ENCODE peak calls at places on chromosomes 4 and X, in five cellular contexts. L, D, S, P and R are unnamed samples.

GRCh38 chrX:149248073-149248625 is 257.0 kb downstream of the IDS start:
- DNase-seq in L (no peak), D (no peak), S (no peak), P (no peak), R (no peak)

GRCh38 chr4:30837131-30837539 is 117.0 kb downstream of the PCDH7 start:
- DNase-seq in L (no peak), D (no peak), S (no peak), P (no peak), R (no peak)

GRCh38 chr4:102546635-102547034 is 45.5 kb downstream of the NFKB1 start:
- DNase-seq in L (no peak), D (no peak), S (peak), P (no peak), R (no peak)

GRCh38 chr4:41209187-41209586 is 5.2 kb downstream of the APBB2 start:
- DNase-seq in L (no peak), D (no peak), S (no peak), P (no peak), R (no peak)

GRCh38 chrX:17824980-17825379 is 36.1 kb downstream of the RAI2 start:
- DNase-seq in L (no peak), D (no peak), S (no peak), P (no peak), R (no peak)

GRCh38 chr4:108048997-108049396 is 59.3 kb downstream of the HADH start:
- DNase-seq in L (no peak), D (no peak), S (no peak), P (no peak), R (no peak)

GRCh38 chr4:45423876-45424275 is 697.5 kb upstream of the GNPDA2 start:
- DNase-seq in L (no peak), D (no peak), S (no peak), P (no peak), R (no peak)

GRCh38 chrX:69232945-69233344 is 67.7 kb upstream of the PJA1 start:
- DNase-seq in L (no peak), D (no peak), S (no peak), P (no peak), R (no peak)

GRCh38 chrX:134246282-134246681 is 9.3 kb downstream of the CCDC160 start:
- DNase-seq in L (no peak), D (no peak), S (no peak), P (no peak), R (no peak)

GRCh38 chr4:75180217-75180616 is 247.3 kb downstream of the PARM1 start:
- DNase-seq in L (no peak), D (no peak), S (no peak), P (no peak), R (no peak)

GRCh38 chr4:5952286-5953002 is 59.6 kb upstream of the CRMP1 start:
- DNase-seq in L (no peak), D (no peak), S (no peak), P (no peak), R (no peak)

GRCh38 chr4:137651128-137651527 is 118.8 kb upstream of the PCDH18 start:
- DNase-seq in L (no peak), D (peak), S (no peak), P (no peak), R (no peak)

GRCh38 chrX:154599531-154599930 is 14.6 kb downstream of the CTAG1A start:
- DNase-seq in L (no peak), D (no peak), S (peak), P (no peak), R (no peak)

GRCh38 chr4:26510334-26510705 is 20.0 kb upstream of the CCKAR start:
- DNase-seq in L (no peak), D (no peak), S (no peak), P (no peak), R (no peak)

GRCh38 chr4:74654230-74654681 is 140.1 kb downstream of the BTC start:
- DNase-seq in L (no peak), D (no peak), S (no peak), P (no peak), R (no peak)

GRCh38 chrX:48957477-48957826 is at the start of gene OTUD5:
- DNase-seq in L (peak), D (peak), S (peak), P (peak), R (peak)

GRCh38 chrX:120536056-120536455 is 24.7 kb downstream of the CUL4B start:
- DNase-seq in L (no peak), D (no peak), S (no peak), P (no peak), R (no peak)

GRCh38 chr4:145679991-145680455 is at the start of gene C4orf51:
- DNase-seq in L (no peak), D (peak), S (no peak), P (no peak), R (no peak)

GRCh38 chrX:71291381-71291780 is 7.9 kb downstream of the NONO start:
- DNase-seq in L (no peak), D (no peak), S (no peak), P (no peak), R (no peak)

GRCh38 chr4:152310223-152310622 is 225.7 kb downstream of the FBXW7 start:
- DNase-seq in L (no peak), D (peak), S (no peak), P (no peak), R (no peak)

GRCh38 chr4:107654694-107655093 is 65.3 kb downstream of the PAPSS1 start:
- DNase-seq in L (no peak), D (peak), S (no peak), P (no peak), R (no peak)